ENCODE peak calls at places on chromosome 16, in nine cellular contexts. L is psoas muscle; R is CD4-positive, CD25-positive, alpha-beta regulatory T cell; O is cardiac muscle cell; V is A549; P is Peyer's patch; C is dorsolateral prefrontal cortex; S is DND-41; N is GM23248. W is an unnamed sample.

GRCh38 chr16:3745751-3746355 is 28.5 kb upstream of the TRAP1 start:
- DNase-seq in S (no peak), C (no peak), O (peak; percentile 5), N (peak; percentile 14), R (no peak), L (no peak), P (peak; percentile 32), V (no peak), W (no peak)

GRCh38 chr16:70529051-70529777 is 5.6 kb downstream of the SF3B3 start:
- DNase-seq in P (no peak), N (peak; percentile 87), V (peak; percentile 62), S (no peak), R (no peak), C (no peak), L (no peak), O (peak; percentile 67), W (no peak)

GRCh38 chr16:4110680-4111079 is 5.6 kb downstream of the ADCY9 start:
- DNase-seq in C (no peak), N (peak; percentile 39), P (peak; percentile 50), V (no peak), S (no peak), R (no peak), L (no peak), O (no peak), W (no peak)

GRCh38 chr16:4140652-4141051 is 24.4 kb upstream of the ADCY9 start:
- DNase-seq in P (no peak), O (peak; percentile 32), N (no peak), L (no peak), R (no peak), C (no peak), V (no peak), S (no peak), W (no peak)

GRCh38 chr16:66020061-66020460 is 346.4 kb upstream of the CDH5 start:
- DNase-seq in N (no peak), O (no peak), P (no peak), S (no peak), C (no peak), R (no peak), V (no peak), L (no peak), W (no peak)

GRCh38 chr16:3266873-3267537 is 10.6 kb upstream of the MEFV start:
- DNase-seq in P (no peak), C (no peak), V (peak; percentile 43), R (no peak), N (peak; percentile 86), L (no peak), S (peak; percentile 16), O (peak; percentile 72), W (no peak)

GRCh38 chr16:81730090-81731051 is 48.7 kb upstream of the PLCG2 start:
- DNase-seq in N (peak; percentile 84), V (peak; percentile 95), R (peak; percentile 66), L (peak; percentile 79), C (peak; percentile 83), O (peak; percentile 90), P (peak; percentile 90), S (peak; percentile 55), W (peak; percentile 87)

GRCh38 chr16:79966226-79966625 is 365.7 kb upstream of the MAF start:
- DNase-seq in P (no peak), O (no peak), L (no peak), V (no peak), S (no peak), R (no peak), N (no peak), C (no peak), W (no peak)

GRCh38 chr16:81429045-81429521 is 15.5 kb upstream of the CMIP start:
- DNase-seq in N (peak; percentile 69), C (no peak), P (peak; percentile 69), V (no peak), S (no peak), R (no peak), L (no peak), O (peak; percentile 64), W (no peak)

GRCh38 chr16:65663774-65664173 is 541.9 kb upstream of the CDH11 start:
- DNase-seq in C (no peak), R (no peak), N (no peak), L (no peak), P (no peak), S (no peak), V (no peak), O (no peak), W (no peak)

GRCh38 chr16:66933776-66934137 is 445 bp downstream of the CIAO2B start:
- DNase-seq in L (no peak), P (no peak), S (no peak), V (peak; percentile 55), O (no peak), R (no peak), N (no peak), C (peak; percentile 24), W (no peak)

GRCh38 chr16:5862103-5863003 is 764.8 kb upstream of the EEF2KMT start:
- DNase-seq in C (no peak), N (no peak), P (no peak), O (no peak), R (no peak), S (no peak), V (no peak), L (no peak), W (no peak)

GRCh38 chr16:81910366-81910885 is 100.8 kb downstream of the SDR42E1 start:
- DNase-seq in R (no peak), P (no peak), N (no peak), C (no peak), L (no peak), V (no peak), S (no peak), O (no peak), W (no peak)

GRCh38 chr16:50326835-50327465 is 41.8 kb downstream of the BRD7 start:
- DNase-seq in O (peak; percentile 37), C (no peak), V (no peak), S (no peak), N (peak; percentile 73), R (peak; percentile 58), L (peak; percentile 24), P (peak; percentile 70), W (no peak)

GRCh38 chr16:53370827-53371226 is 63.4 kb upstream of the RBL2 start:
- DNase-seq in R (no peak), L (no peak), P (no peak), C (no peak), O (no peak), S (no peak), N (no peak), V (no peak), W (no peak)
- H3K27ac ChIP-seq in R (no peak overlapping the region), L (no peak overlapping the region), P (no peak overlapping the region), C (no peak overlapping the region), O (no peak overlapping the region), S (no peak overlapping the region), N (no peak overlapping the region), V (no peak overlapping the region), W (no peak overlapping the region)

GRCh38 chr16:1614226-1615102 is 2.3 kb downstream of the CRAMP1 start:
- DNase-seq in O (peak; percentile 56), L (peak; percentile 38), C (no peak), N (peak; percentile 84), V (peak; percentile 58), R (no peak), S (peak; percentile 32), P (no peak), W (no peak)
- H3K27ac ChIP-seq in O (peak overlapping the region; percentile 63), L (peak overlapping the region; percentile 74), C (no peak overlapping the region), N (peak overlapping the region; percentile 57), V (peak overlapping the region; percentile 93), R (no peak overlapping the region), S (peak overlapping the region; percentile 44), P (peak overlapping the region; percentile 5), W (peak overlapping the region; percentile 79)

GRCh38 chr16:84214451-84215066 is 23.6 kb downstream of the ADAD2 start:
- DNase-seq in L (peak; percentile 35), N (no peak), S (no peak), O (no peak), V (no peak), R (no peak), P (no peak), C (no peak), W (no peak)
- H3K27ac ChIP-seq in L (peak overlapping the region; percentile 36), N (no peak overlapping the region), S (no peak overlapping the region), O (no peak overlapping the region), V (no peak overlapping the region), R (no peak overlapping the region), P (no peak overlapping the region), C (no peak overlapping the region), W (no peak overlapping the region)

GRCh38 chr16:28212532-28212873 is 738 bp upstream of the XPO6 start:
- DNase-seq in R (no peak), V (no peak), O (peak; percentile 27), N (peak; percentile 61), S (no peak), P (no peak), C (peak; percentile 31), L (no peak), W (no peak)
- H3K27ac ChIP-seq in R (peak overlapping the region; percentile 80), V (peak overlapping the region; percentile 82), O (no peak overlapping the region), N (peak overlapping the region; percentile 81), S (peak overlapping the region; percentile 84), P (no peak overlapping the region), C (peak overlapping the region; percentile 76), L (peak overlapping the region; percentile 93), W (peak overlapping the region; percentile 90)

DNA sequence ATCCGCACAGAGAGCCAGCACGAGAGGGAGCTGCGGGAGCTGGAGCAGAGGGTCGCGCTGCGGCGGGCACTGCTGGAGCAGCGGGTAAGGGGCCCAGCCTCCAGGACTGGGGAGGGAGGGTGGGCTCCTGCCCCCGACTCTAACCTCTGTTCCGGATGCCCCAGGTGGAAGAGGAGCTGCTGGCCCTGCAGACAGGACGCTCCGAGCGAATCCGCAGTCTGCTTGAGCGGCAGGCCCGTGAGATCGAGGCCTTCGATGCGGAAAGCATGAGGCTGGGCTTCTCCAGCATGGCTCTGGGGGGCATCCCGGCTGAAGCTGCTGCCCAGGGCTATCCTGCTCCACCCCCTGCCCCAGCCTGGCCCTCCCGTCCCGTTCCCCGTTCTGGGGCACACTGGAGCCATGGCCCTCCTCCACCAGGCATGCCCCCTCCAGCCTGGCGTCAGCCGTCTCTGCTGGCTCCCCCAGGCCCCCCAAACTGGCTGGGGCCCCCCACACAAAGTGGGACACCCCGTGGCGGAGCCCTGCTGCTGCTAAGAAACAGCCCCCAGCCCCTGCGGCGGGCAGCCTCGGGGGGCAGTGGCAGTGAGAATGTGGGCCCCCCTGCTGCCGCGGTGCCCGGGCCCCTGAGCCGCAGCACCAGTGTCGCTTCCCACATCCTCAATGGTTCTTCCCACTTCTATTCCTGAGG is 4.4 kb downstream of the HIRIP3 start:
- DNase-seq in C (no peak), O (no peak), R (no peak), V (no peak), S (no peak), P (no peak), L (no peak), N (no peak), W (no peak)
- H3K27ac ChIP-seq in C (no peak overlapping the region), O (no peak overlapping the region), R (no peak overlapping the region), V (no peak overlapping the region), S (no peak overlapping the region), P (no peak overlapping the region), L (no peak overlapping the region), N (no peak overlapping the region), W (no peak overlapping the region)

GRCh38 chr16:59783191-59783590 is 1049.1 kb upstream of the GOT2 start:
- DNase-seq in L (no peak), P (no peak), N (peak; percentile 18), O (no peak), C (no peak), S (no peak), R (no peak), V (no peak), W (no peak)
- H3K27ac ChIP-seq in L (no peak overlapping the region), P (no peak overlapping the region), N (no peak overlapping the region), O (no peak overlapping the region), C (no peak overlapping the region), S (no peak overlapping the region), R (no peak overlapping the region), V (no peak overlapping the region), W (no peak overlapping the region)